ENCODE peak calls at places on chromosomes 7 and 10, in six cellular contexts. N, M, B, Q, V and W are unnamed samples.
A peak's percentile ranks its signal among the peaks of the same experiment; 100 is the strongest.

GRCh38 chr7:79241288-79242055 is 212.0 kb downstream of the MAGI2 start:
- DNase-seq in Q (no peak), M (no peak), B (no peak), N (no peak), V (no peak), W (no peak)

GRCh38 chr10:74859546-74859945 is 33.1 kb downstream of the KAT6B start:
- DNase-seq in B (no peak), Q (no peak), V (no peak), N (no peak), M (no peak), W (no peak)

GRCh38 chr7:69395072-69395714 is 203.1 kb upstream of the AUTS2 start:
- DNase-seq in M (no peak), V (no peak), Q (no peak), N (no peak), B (no peak), W (no peak)

GRCh38 chr7:46996972-46997371 is 584.9 kb downstream of the TNS3 start:
- DNase-seq in N (no peak), V (no peak), Q (no peak), M (no peak), B (no peak), W (no peak)

GRCh38 chr7:116652793-116653192 is 19.2 kb upstream of the MET start:
- DNase-seq in V (no peak), N (no peak), M (no peak), B (no peak), Q (no peak), W (no peak)

GRCh38 chr7:13179011-13179574 is 491.7 kb downstream of the ARL4A start:
- DNase-seq in M (no peak), Q (no peak), B (no peak), N (peak; percentile 30), V (no peak), W (no peak)

GRCh38 chr10:69497611-69498390 is 46.5 kb downstream of the TSPAN15 start:
- DNase-seq in V (peak; percentile 69), M (no peak), B (no peak), Q (no peak), N (no peak), W (no peak)

GRCh38 chr7:92496876-92497275 is 19.1 kb upstream of the ERVW-1 start:
- DNase-seq in M (no peak), V (no peak), N (no peak), Q (no peak), B (no peak), W (no peak)

GRCh38 chr10:60096761-60097513 is 190.6 kb upstream of the CCDC6 start:
- DNase-seq in V (no peak), M (no peak), N (no peak), Q (no peak), B (no peak), W (no peak)

GRCh38 chr10:94496010-94496409 is 49.6 kb upstream of the HELLS start:
- DNase-seq in N (no peak), V (no peak), Q (no peak), M (no peak), B (no peak), W (no peak)

GRCh38 chr7:13144622-13145021 is 457.2 kb downstream of the ARL4A start:
- DNase-seq in Q (no peak), V (no peak), M (no peak), N (no peak), B (no peak), W (no peak)

GRCh38 chr10:102119417-102120141 is 589 bp downstream of the LDB1 start:
- DNase-seq in N (no peak), V (peak; percentile 85), M (peak; percentile 89), B (peak; percentile 59), Q (peak; percentile 81), W (no peak)

GRCh38 chr10:28552775-28553174 is 19.9 kb downstream of the WAC start:
- DNase-seq in V (no peak), N (no peak), M (no peak), Q (no peak), B (no peak), W (no peak)

GRCh38 chr7:25541064-25541463 is 312.8 kb upstream of the NPVF start:
- DNase-seq in M (no peak), V (no peak), Q (no peak), N (no peak), B (no peak), W (no peak)

GRCh38 chr10:119451305-119451896 is 91.1 kb downstream of the RGS10 start:
- DNase-seq in V (no peak), Q (no peak), B (no peak), M (no peak), N (no peak), W (no peak)

GRCh38 chr7:148987751-148988512 is 40.4 kb downstream of the PDIA4 start:
- DNase-seq in N (no peak), M (no peak), B (no peak), V (no peak), Q (no peak), W (no peak)

GRCh38 chr7:127629268-127629854 is 11.4 kb upstream of the PAX4 start:
- DNase-seq in B (no peak), Q (peak; percentile 54), N (peak; percentile 33), V (no peak), M (no peak), W (no peak)

DNA sequence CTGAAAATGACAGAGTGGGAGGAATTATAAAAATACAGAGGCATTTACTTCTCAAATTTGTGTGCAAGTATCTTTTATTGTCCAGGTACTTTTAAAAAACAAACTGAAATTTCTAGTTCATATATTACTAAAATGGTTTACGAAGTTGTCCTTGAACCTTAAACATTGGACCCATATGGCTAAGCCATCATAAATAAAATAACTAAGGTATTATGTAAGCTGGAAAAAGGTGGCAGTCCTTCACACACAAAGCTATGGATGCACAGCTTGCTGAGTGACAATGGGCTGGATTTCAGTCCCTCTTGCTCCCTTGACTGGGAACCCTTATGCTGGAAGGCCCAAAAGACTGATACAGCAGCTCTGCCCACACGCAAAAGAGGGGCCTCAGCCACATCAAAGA is 66.1 kb downstream of the COBL start:
- DNase-seq in Q (no peak), B (no peak), V (no peak), M (no peak), N (no peak), W (no peak)
- H3K4me1 ChIP-seq in Q (no peaks in the 10 kb centered on the region), B (no peaks in the 10 kb centered on the region), V (peaks cover 3% of the 10 kb centered on the region), M (no peaks in the 10 kb centered on the region), N (peaks cover 20% of the 10 kb centered on the region), W (peaks cover 5% of the 10 kb centered on the region)

GRCh38 chr7:98617051-98617959 is at the start of gene NPTX2:
- DNase-seq in V (no peak), M (no peak), B (no peak), N (no peak), Q (no peak), W (no peak)
- TF ChIP-seq POLR2A in V (peak; percentile 23), M (no peak), B (peak; percentile 71), N (no peak), Q (no peak), W (no peak)

DNA sequence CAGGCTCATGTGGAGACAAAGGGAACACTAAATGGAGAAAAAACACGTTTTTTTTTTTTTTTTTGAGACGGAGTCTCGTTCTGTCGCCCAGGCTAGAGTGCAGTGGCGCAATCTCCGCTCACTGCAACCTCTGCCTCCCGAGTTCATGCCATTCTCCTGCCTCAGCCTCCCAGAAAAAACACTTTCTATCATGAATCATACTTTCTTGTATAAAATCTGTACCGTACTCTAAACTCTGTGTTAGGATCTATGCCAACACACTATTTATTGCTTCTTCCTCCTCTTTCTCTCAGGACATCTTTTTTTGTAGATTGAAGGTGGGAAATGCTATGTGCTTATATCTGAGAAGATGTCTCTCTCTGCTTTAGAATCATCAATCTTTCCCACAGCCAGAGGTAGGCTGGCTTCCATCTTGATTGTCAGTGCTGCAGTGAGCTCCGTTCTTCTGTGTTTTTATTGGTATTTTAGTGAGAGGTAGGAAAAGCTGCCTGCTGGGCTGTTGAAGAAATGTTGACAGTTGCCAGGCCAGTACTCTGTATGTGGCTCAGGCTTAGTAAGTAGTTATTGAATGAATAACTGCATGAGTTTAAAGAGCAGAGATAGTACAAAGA is 101.1 kb downstream of the GPR85 start:
- DNase-seq in Q (no peak), N (no peak), M (no peak), B (no peak), V (no peak), W (no peak)
- TF ChIP-seq EP300 in Q (no peak), N (no peak), M (no peak), B (no peak), V (no peak), W (no peak)

GRCh38 chr7:4774804-4775280 is 581 bp upstream of the AP5Z1 start:
- DNase-seq in Q (peak; percentile 41), M (no peak), B (no peak), N (peak; percentile 48), V (no peak), W (no peak)
- H3K4me1 ChIP-seq in Q (peaks cover 24% of the 10 kb centered on the region), M (peaks cover 9% of the 10 kb centered on the region), B (peaks cover 4% of the 10 kb centered on the region), N (peaks cover 39% of the 10 kb centered on the region), V (peaks cover 32% of the 10 kb centered on the region), W (peaks cover 58% of the 10 kb centered on the region)

GRCh38 chr10:103759100-103759781 is 96.1 kb downstream of the SH3PXD2A start:
- DNase-seq in N (peak; percentile 80), B (no peak), M (no peak), V (no peak), Q (no peak), W (no peak)
- TF ChIP-seq POLR2A in N (no peak), B (no peak), M (no peak), V (no peak), Q (no peak), W (no peak)